ENCODE peak calls at places on chromosomes 11 and 22, in five cellular contexts. M is neuronal stem cell, U is mesenchymal stem cell, A is H1, O is trophoblast cell. N is an unnamed sample.

GRCh38 chr22:37661160-37661924 is 2.8 kb downstream of the PDXP start:
- DNase-seq in M (no peak), U (peak), A (no peak), O (no peak), N (no peak)

GRCh38 chr11:72720047-72720446 is 32.2 kb downstream of the ARAP1 start:
- DNase-seq in M (no peak), U (no peak), A (no peak), O (no peak), N (no peak)

GRCh38 chr11:94694309-94695060 is 73.7 kb upstream of the AMOTL1 start:
- DNase-seq in M (no peak), U (no peak), A (no peak), O (no peak), N (no peak)

GRCh38 chr22:30044369-30044768 is 35.9 kb upstream of the HORMAD2 start:
- DNase-seq in M (no peak), U (peak), A (no peak), O (no peak), N (no peak)

GRCh38 chr11:12841946-12842630 is 167.0 kb upstream of the RASSF10 start:
- DNase-seq in M (no peak), U (peak), A (no peak), O (peak), N (no peak)

GRCh38 chr22:33789690-33790253 is 130.5 kb downstream of the LARGE1 start:
- DNase-seq in M (no peak), U (no peak), A (no peak), O (no peak), N (no peak)

GRCh38 chr11:85589373-85589772 is 37.8 kb downstream of the DLG2 start:
- DNase-seq in M (peak), U (no peak), A (no peak), O (no peak), N (no peak)

GRCh38 chr11:102794382-102794781 is 3.6 kb downstream of the MMP1 start:
- DNase-seq in M (no peak), U (peak), A (peak), O (peak), N (peak)

GRCh38 chr11:73292481-73292880 is 15.6 kb upstream of the ARHGEF17 start:
- DNase-seq in M (no peak), U (no peak), A (no peak), O (no peak), N (no peak)

GRCh38 chr11:111359223-111360149 is 19.6 kb downstream of the POU2AF1 start:
- DNase-seq in M (no peak), U (no peak), A (no peak), O (no peak), N (no peak)

GRCh38 chr11:44241851-44242250 is 68.1 kb downstream of the ALX4 start:
- DNase-seq in M (no peak), U (no peak), A (no peak), O (no peak), N (no peak)

GRCh38 chr11:73011126-73011817 is 130.8 kb downstream of the FCHSD2 start:
- DNase-seq in M (no peak), U (no peak), A (peak), O (no peak), N (peak)

GRCh38 chr11:36619502-36619901 is 21.5 kb upstream of the RAG2 start:
- DNase-seq in M (no peak), U (no peak), A (no peak), O (no peak), N (no peak)

GRCh38 chr11:123797065-123797940 is 8.8 kb downstream of the OR6M1 start:
- DNase-seq in M (no peak), U (no peak), A (no peak), O (no peak), N (no peak)

GRCh38 chr11:102313225-102313940 is 3.9 kb upstream of the BIRC3 start:
- DNase-seq in M (no peak), U (no peak), A (no peak), O (no peak), N (no peak)

GRCh38 chr11:67291481-67292381 is 2.6 kb downstream of the ANKRD13D start:
- DNase-seq in M (no peak), U (no peak), A (no peak), O (no peak), N (no peak)

GRCh38 chr11:8832571-8833260 is 78.3 kb upstream of the AKIP1 start:
- DNase-seq in M (no peak), U (peak), A (no peak), O (peak), N (peak)

GRCh38 chr11:61023086-61024035 is 51.9 kb downstream of the CD6 start:
- DNase-seq in M (no peak), U (no peak), A (no peak), O (no peak), N (no peak)

GRCh38 chr11:34855021-34855753 is 61.0 kb downstream of the APIP start:
- DNase-seq in M (no peak), U (no peak), A (peak), O (no peak), N (no peak)

GRCh38 chr11:122847437-122847836 is 9.1 kb downstream of the CRTAM start:
- DNase-seq in M (no peak), U (no peak), A (no peak), O (no peak), N (no peak)

GRCh38 chr11:18322818-18323570 is 627 bp downstream of the GTF2H1 start:
- DNase-seq in M (no peak), U (no peak), A (no peak), O (no peak), N (no peak)

GRCh38 chr11:93085097-93085496 is 112.7 kb downstream of the SLC36A4 start:
- DNase-seq in M (no peak), U (no peak), A (no peak), O (no peak), N (no peak)

GRCh38 chr11:125263268-125263790 is 98.8 kb downstream of the PKNOX2 start:
- DNase-seq in M (peak), U (peak), A (peak), O (peak), N (peak)

GRCh38 chr22:20084547-20085413 is 4.7 kb downstream of the DGCR8 start:
- DNase-seq in M (peak), U (peak), A (peak), O (no peak), N (peak)

GRCh38 chr11:3133456-3134217 is 31.5 kb downstream of the OSBPL5 start:
- DNase-seq in M (no peak), U (no peak), A (no peak), O (peak), N (no peak)

GRCh38 chr11:110128161-110128560 is 35.0 kb downstream of the ZC3H12C start:
- DNase-seq in M (peak), U (peak), A (no peak), O (peak), N (no peak)

GRCh38 chr11:19934828-19935259 is 222.2 kb downstream of the NAV2 start:
- DNase-seq in M (no peak), U (peak), A (no peak), O (no peak), N (no peak)

GRCh38 chr22:40732996-40733292 is 53.7 kb downstream of the MCHR1 start:
- DNase-seq in M (no peak), U (no peak), A (no peak), O (no peak), N (no peak)

GRCh38 chr11:75103380-75104026 is 6.8 kb upstream of the OR2AT4 start:
- DNase-seq in M (no peak), U (peak), A (no peak), O (no peak), N (no peak)

GRCh38 chr11:128687321-128687720 is 6.6 kb upstream of the FLI1 start:
- DNase-seq in M (no peak), U (peak), A (peak), O (peak), N (peak)

GRCh38 chr11:101456812-101457211 is 127.0 kb downstream of the TRPC6 start:
- DNase-seq in M (no peak), U (peak), A (no peak), O (no peak), N (no peak)

GRCh38 chr11:68469122-68469521 is 8.6 kb downstream of the PPP6R3 start:
- DNase-seq in M (no peak), U (peak), A (no peak), O (no peak), N (no peak)

GRCh38 chr22:30408388-30409101 is 11.7 kb downstream of the SEC14L2 start:
- DNase-seq in M (no peak), U (peak), A (no peak), O (no peak), N (no peak)

GRCh38 chr11:134971381-134971780 is 559.3 kb upstream of the B3GAT1 start:
- DNase-seq in M (no peak), U (no peak), A (peak), O (no peak), N (no peak)

GRCh38 chr22:46971141-46971775 is 208.8 kb downstream of the TBC1D22A start:
- DNase-seq in M (no peak), U (peak), A (no peak), O (no peak), N (no peak)
- H3K9ac ChIP-seq in M (no peak), U (no peak), A (no peak), O (no peak), N (no peak)

DNA sequence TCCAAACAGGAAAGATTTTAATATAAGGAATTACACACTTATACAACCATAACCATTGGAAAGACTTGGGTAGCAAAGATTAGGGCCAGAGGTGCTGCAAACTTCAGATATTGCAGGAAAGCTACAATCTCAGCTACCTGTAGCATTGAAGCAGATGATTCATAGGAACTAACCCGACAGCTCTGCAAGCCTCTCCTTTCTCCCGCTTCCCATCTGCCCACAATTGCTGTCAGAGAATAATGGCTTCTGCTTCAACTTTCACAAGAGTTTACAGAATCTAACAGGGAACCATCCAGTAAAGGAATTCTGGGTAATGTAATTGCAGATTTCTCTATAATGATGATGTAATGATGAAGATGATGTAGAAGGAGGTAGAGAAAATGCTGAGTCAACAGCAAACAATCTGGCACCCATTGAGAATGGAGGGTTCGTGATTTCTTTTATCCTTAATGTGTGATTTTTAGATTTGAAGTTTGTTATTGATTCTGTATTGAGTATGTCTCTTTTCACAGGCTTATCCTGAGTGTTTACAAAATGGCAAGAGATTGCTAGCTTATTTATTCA is 70.8 kb upstream of the USP47 start:
- DNase-seq in M (no peak), U (no peak), A (no peak), O (no peak), N (no peak)
- H2BK12ac ChIP-seq in M (no peak), U (no peak), A (no peak), O (no peak), N (no peak)

DNA sequence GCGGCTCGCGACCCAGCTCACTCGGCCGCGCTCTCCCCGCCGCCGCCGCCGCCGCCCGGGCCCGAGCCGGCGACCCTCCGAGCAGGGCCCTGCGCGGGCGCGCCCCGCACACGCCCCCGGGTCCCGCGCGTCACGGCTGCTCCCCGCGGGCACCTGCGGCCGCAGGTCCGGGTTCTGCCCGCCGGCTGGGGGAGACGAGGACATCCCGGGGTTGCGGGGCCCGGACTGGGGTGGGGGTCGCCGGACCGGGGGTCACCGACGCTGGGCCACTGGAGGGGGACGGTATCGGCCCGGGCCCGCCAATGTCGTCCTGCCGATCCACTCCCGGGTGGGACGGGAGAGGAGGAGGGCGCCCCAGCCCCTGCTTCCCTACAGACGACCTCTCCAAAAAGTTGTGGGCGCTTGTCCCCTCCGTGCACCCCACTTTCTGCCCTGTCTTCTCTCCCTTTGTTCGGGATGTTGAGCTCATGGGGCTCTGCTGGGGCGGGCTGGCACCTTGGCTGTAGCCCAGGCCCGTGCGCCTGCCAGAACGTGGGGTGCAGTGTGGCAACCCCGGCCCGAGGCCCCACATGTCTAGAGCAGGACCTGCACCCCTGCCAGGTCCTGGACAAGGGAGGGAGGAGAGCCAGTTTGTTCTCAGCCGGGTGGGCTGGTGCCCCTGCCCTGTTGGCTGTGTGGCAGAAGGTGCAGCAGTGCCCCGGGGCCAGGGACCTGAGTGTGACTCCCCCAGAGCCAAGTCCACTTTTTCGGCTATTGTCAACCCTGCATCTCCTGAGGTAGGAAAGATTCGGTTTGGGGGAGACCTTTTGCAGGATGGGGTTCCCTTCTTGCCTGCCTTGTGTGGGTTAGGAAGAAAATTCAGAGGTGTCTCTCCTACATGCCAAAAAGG is 40.2 kb upstream of the CELSR1 start:
- DNase-seq in M (no peak), U (no peak), A (no peak), O (no peak), N (peak)
- H3K23ac ChIP-seq in M (peak), U (peak), A (no peak), O (no peak), N (no peak)

GRCh38 chr22:50546326-50547230 is 879 bp downstream of the KLHDC7B start:
- DNase-seq in M (no peak), U (no peak), A (no peak), O (no peak), N (no peak)

GRCh38 chr22:50544746-50545253 is 899 bp upstream of the KLHDC7B start:
- DNase-seq in M (no peak), U (no peak), A (no peak), O (no peak), N (no peak)

GRCh38 chr22:50542416-50542927 is 3.2 kb upstream of the KLHDC7B start:
- DNase-seq in M (no peak), U (no peak), A (no peak), O (no peak), N (no peak)

GRCh38 chr22:50545522-50546325 is at the start of gene KLHDC7B:
- DNase-seq in M (no peak), U (peak), A (no peak), O (no peak), N (no peak)

GRCh38 chr22:50544078-50544745 is 1.5 kb upstream of the KLHDC7B start:
- DNase-seq in M (peak), U (peak), A (peak), O (peak), N (peak)
- H3K9ac ChIP-seq in M (no peak), U (peak), A (no peak), O (no peak), N (no peak)

GRCh38 chr22:23275751-23276150 is 95.4 kb downstream of the BCR start:
- DNase-seq in M (no peak), U (no peak), A (no peak), O (no peak), N (no peak)

GRCh38 chr22:23273445-23274145 is 93.3 kb downstream of the BCR start:
- DNase-seq in M (no peak), U (no peak), A (no peak), O (no peak), N (no peak)

GRCh38 chr22:23274891-23275694 is 94.8 kb downstream of the BCR start:
- DNase-seq in M (no peak), U (no peak), A (no peak), O (no peak), N (no peak)

GRCh38 chr22:23272834-23273233 is 92.5 kb downstream of the BCR start:
- DNase-seq in M (no peak), U (no peak), A (no peak), O (no peak), N (no peak)

DNA sequence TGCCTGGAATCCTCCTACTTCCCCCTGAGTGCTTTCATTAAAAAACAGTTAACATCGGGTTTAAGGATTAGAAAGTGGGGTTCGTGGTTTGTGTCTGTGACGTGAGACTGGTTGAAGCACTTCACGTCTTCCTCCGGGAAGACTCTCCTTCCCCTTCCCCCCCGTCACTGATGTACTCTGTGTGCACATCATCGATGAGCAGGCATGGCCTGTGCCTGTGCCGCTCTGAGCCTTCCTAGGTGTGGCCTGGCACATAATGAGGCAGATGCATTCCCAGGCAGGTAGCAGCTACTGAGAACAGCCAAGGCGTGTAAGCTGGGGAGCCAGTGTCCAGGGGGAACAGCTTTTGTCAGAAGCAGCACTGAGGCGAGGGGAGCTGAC is 93.8 kb downstream of the BCR start:
- DNase-seq in M (no peak), U (no peak), A (no peak), O (no peak), N (no peak)
- H2BK12ac ChIP-seq in M (no peak), U (no peak), A (no peak), O (no peak), N (no peak)

GRCh38 chr11:69983571-69983877 is 94.6 kb upstream of the ANO1 start:
- DNase-seq in M (no peak), U (no peak), A (no peak), O (no peak), N (no peak)
- H3K23ac ChIP-seq in M (no peak), U (no peak), A (no peak), O (no peak), N (no peak)

DNA sequence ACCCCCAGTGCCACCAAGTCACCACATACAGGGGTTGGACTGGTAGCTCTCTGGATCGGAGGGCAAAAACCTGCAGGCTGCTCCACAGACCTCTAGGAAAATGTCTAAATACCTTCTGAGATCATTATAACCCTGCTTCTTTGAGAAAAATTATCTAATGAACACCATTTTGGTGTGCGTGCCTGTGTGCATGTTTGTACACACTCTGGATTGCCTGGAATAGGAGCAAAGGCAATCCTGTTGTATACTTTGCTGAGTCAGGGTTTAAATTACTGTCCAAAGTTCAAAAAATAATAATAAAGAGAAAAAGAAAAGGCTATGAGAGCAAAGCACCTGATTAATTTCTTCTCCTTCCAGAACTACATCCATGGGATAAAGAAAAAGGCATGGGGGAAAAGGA is 11.0 kb downstream of the JAML start:
- DNase-seq in M (no peak), U (no peak), A (no peak), O (no peak), N (no peak)
- H3K9ac ChIP-seq in M (no peak), U (no peak), A (no peak), O (no peak), N (no peak)

N was measured in H9.